ENCODE peak calls at places on chromosomes 5 and 9, in ten cellular contexts. Z is uterus, B is HepG2, D is GM23248, L is heart left ventricle, R is colonic mucosa, Q is pancreas, V is HL-60, I is transverse colon, K is dorsolateral prefrontal cortex. M is an unnamed sample.

GRCh38 chr9:122822056-122822455 is 6.3 kb downstream of the PDCL start:
- DNase-seq in Z (no peak), B (no peak), D (no peak), L (no peak), R (no peak), Q (no peak), V (no peak), I (no peak), K (no peak), M (no peak)

GRCh38 chr9:112751059-112751795 is 667 bp downstream of the SNX30 start:
- DNase-seq in Z (peak), B (peak), D (peak), L (peak), R (peak), Q (peak), V (peak), I (peak), K (peak), M (peak)

GRCh38 chr5:60248900-60249299 is 355.4 kb upstream of the PDE4D start:
- DNase-seq in Z (no peak), B (no peak), D (no peak), L (peak), R (no peak), Q (no peak), V (peak), I (no peak), K (no peak), M (no peak)

GRCh38 chr5:3825888-3826465 is 230.3 kb downstream of the IRX1 start:
- DNase-seq in Z (no peak), B (no peak), D (no peak), L (no peak), R (no peak), Q (no peak), V (no peak), I (no peak), K (no peak), M (no peak)

GRCh38 chr5:173746050-173746449 is 129.6 kb upstream of the BOD1 start:
- DNase-seq in Z (no peak), B (peak), D (peak), L (no peak), R (no peak), Q (no peak), V (no peak), I (no peak), K (no peak), M (no peak)

GRCh38 chr5:124706729-124707361 is 39.6 kb downstream of the ZNF608 start:
- DNase-seq in Z (peak), B (peak), D (peak), L (peak), R (peak), Q (no peak), V (no peak), I (peak), K (no peak), M (no peak)

GRCh38 chr9:101566904-101567724 is 27.7 kb downstream of the PPP3R2 start:
- DNase-seq in Z (no peak), B (peak), D (peak), L (no peak), R (peak), Q (no peak), V (peak), I (no peak), K (no peak), M (no peak)

GRCh38 chr9:121883281-121884056 is 209.6 kb downstream of the TTLL11 start:
- DNase-seq in Z (no peak), B (no peak), D (peak), L (no peak), R (no peak), Q (no peak), V (no peak), I (no peak), K (no peak), M (no peak)

GRCh38 chr5:73733219-73733618 is 107.2 kb downstream of the ARHGEF28 start:
- DNase-seq in Z (no peak), B (no peak), D (peak), L (no peak), R (no peak), Q (no peak), V (no peak), I (no peak), K (no peak), M (no peak)

GRCh38 chr5:96483878-96484277 is 50.8 kb upstream of the PCSK1 start:
- DNase-seq in Z (no peak), B (peak), D (peak), L (no peak), R (no peak), Q (no peak), V (no peak), I (no peak), K (no peak), M (no peak)

GRCh38 chr9:135724186-135724797 is 22.3 kb downstream of the KCNT1 start:
- DNase-seq in Z (no peak), B (no peak), D (no peak), L (no peak), R (no peak), Q (no peak), V (no peak), I (no peak), K (no peak), M (no peak)

GRCh38 chr5:89560724-89561123 is 677.7 kb upstream of the MEF2C start:
- DNase-seq in Z (no peak), B (no peak), D (no peak), L (no peak), R (no peak), Q (no peak), V (no peak), I (no peak), K (no peak), M (no peak)
- H3K27ac ChIP-seq in Z (no peak), B (no peak), D (no peak), L (no peak), R (no peak), Q (no peak), V (no peak), I (no peak), K (no peak), M (no peak)

DNA sequence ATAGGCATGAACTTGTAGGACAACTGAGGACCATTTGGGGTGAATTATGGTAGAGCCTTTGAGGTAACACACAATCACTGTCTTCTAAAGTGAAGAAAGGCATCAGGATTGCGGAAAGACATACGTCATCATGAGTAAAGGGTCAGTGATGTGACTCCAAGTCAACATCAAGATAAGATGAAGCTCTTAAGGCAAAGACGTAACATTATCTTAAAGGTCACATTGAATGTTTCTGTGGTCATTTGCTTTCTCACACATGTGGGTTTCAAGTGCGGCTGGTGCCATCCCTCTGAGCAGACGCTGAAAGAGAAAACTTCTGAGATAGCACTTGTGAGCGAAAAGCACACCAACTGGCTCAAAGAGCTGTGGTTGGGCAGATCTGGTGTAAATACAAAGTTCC is 63.3 kb upstream of the GRAMD2B start:
- DNase-seq in Z (no peak), B (no peak), D (no peak), L (no peak), R (no peak), Q (no peak), V (no peak), I (no peak), K (no peak), M (no peak)
- H3K27ac ChIP-seq in Z (no peak), B (no peak), D (no peak), L (no peak), R (no peak), Q (no peak), V (no peak), I (no peak), K (no peak), M (no peak)

GRCh38 chr5:129763651-129764050 is 15.8 kb downstream of the MINAR2 start:
- DNase-seq in Z (no peak), B (no peak), D (no peak), L (no peak), R (no peak), Q (no peak), V (no peak), I (no peak), K (no peak), M (no peak)

GRCh38 chr5:129770034-129770433 is 22.1 kb downstream of the MINAR2 start:
- DNase-seq in Z (no peak), B (no peak), D (no peak), L (no peak), R (no peak), Q (no peak), V (no peak), I (no peak), K (no peak), M (no peak)

GRCh38 chr5:129768715-129769114 is 20.8 kb downstream of the MINAR2 start:
- DNase-seq in Z (no peak), B (no peak), D (no peak), L (no peak), R (no peak), Q (no peak), V (no peak), I (no peak), K (no peak), M (no peak)

GRCh38 chr5:129767927-129768380 is 20.1 kb downstream of the MINAR2 start:
- DNase-seq in Z (peak), B (peak), D (peak), L (peak), R (peak), Q (no peak), V (peak), I (peak), K (no peak), M (no peak)

DNA sequence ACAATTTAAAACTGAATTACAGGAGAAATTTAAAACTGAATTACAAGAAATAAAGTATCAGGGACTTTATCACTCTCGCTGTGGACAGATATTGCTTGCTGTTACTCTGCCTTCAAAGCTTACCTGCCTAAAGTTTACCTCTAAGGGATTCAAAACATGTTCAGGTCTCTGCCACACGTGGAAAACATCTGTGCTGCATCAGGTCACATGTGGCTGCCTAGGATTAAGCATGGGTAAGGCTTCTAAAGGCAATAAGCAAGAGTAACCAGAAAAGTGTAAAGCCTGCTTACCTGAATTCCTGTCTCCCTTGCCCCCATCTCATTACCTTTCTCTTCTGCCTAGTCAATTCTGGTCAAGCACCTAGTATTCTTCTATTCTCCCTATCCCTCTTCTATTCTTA is 18.9 kb downstream of the MINAR2 start:
- DNase-seq in Z (no peak), B (no peak), D (no peak), L (no peak), R (no peak), Q (no peak), V (no peak), I (no peak), K (no peak), M (no peak)
- H3K27ac ChIP-seq in Z (no peak), B (no peak), D (no peak), L (no peak), R (no peak), Q (no peak), V (no peak), I (no peak), K (no peak), M (no peak)

GRCh38 chr5:64742411-64742810 is 26.1 kb downstream of the SREK1IP1 start:
- DNase-seq in Z (no peak), B (no peak), D (no peak), L (no peak), R (no peak), Q (no peak), V (no peak), I (no peak), K (no peak), M (no peak)

GRCh38 chr5:64742821-64743220 is 25.7 kb downstream of the SREK1IP1 start:
- DNase-seq in Z (no peak), B (no peak), D (peak), L (no peak), R (no peak), Q (no peak), V (no peak), I (no peak), K (no peak), M (no peak)

GRCh38 chr5:64749385-64749784 is 19.1 kb downstream of the SREK1IP1 start:
- DNase-seq in Z (no peak), B (no peak), D (no peak), L (no peak), R (no peak), Q (no peak), V (no peak), I (no peak), K (no peak), M (no peak)

GRCh38 chr5:64746446-64746845 is 22.0 kb downstream of the SREK1IP1 start:
- DNase-seq in Z (no peak), B (no peak), D (peak), L (no peak), R (no peak), Q (no peak), V (no peak), I (no peak), K (no peak), M (no peak)

DNA sequence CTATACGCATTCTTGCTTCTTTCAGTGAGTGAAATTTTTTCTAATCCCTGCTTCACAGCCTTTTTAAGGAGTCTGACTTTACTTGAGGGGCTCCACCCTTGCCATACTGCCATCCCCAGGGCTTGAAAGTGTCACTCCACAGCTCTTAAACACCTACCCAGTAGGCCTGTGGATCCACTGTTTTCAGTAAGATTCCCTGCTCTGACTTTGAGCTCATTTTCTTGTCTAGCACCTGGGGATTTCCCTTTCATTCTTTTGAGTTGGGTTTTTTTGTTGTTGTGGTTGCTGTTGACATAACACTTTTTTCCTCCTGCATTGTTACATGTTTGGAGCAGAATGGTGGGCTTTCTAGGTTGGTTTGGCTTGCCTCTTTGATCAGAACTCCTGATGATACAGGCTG is 23.6 kb downstream of the SREK1IP1 start:
- DNase-seq in Z (no peak), B (no peak), D (no peak), L (no peak), R (no peak), Q (no peak), V (no peak), I (no peak), K (no peak), M (no peak)
- H3K27ac ChIP-seq in Z (no peak), B (no peak), D (no peak), L (no peak), R (no peak), Q (no peak), V (no peak), I (no peak), K (no peak), M (no peak)

GRCh38 chr5:160751297-160751696 is 100.7 kb downstream of the ATP10B start:
- DNase-seq in Z (no peak), B (no peak), D (no peak), L (no peak), R (no peak), Q (no peak), V (no peak), I (no peak), K (no peak), M (no peak)
- H3K27ac ChIP-seq in Z (no peak), B (no peak), D (no peak), L (no peak), R (no peak), Q (no peak), V (no peak), I (no peak), K (peak), M (no peak)

GRCh38 chr5:180423598-180423997 is 70.5 kb upstream of the GFPT2 start:
- DNase-seq in Z (no peak), B (no peak), D (no peak), L (no peak), R (no peak), Q (no peak), V (no peak), I (no peak), K (no peak), M (no peak)

GRCh38 chr5:180421672-180422071 is 68.5 kb upstream of the GFPT2 start:
- DNase-seq in Z (no peak), B (no peak), D (no peak), L (no peak), R (no peak), Q (no peak), V (no peak), I (no peak), K (no peak), M (no peak)

GRCh38 chr5:180424094-180424493 is 70.1 kb upstream of the CNOT6 start:
- DNase-seq in Z (no peak), B (no peak), D (peak), L (no peak), R (no peak), Q (no peak), V (no peak), I (no peak), K (no peak), M (no peak)

GRCh38 chr5:180423133-180423532 is 70.0 kb upstream of the GFPT2 start:
- DNase-seq in Z (no peak), B (no peak), D (no peak), L (no peak), R (no peak), Q (no peak), V (no peak), I (no peak), K (no peak), M (no peak)
- H3K27ac ChIP-seq in Z (no peak), B (no peak), D (no peak), L (no peak), R (no peak), Q (no peak), V (no peak), I (no peak), K (no peak), M (no peak)

GRCh38 chr5:131377785-131378325 is 114.0 kb downstream of the CDC42SE2 start:
- DNase-seq in Z (no peak), B (no peak), D (no peak), L (no peak), R (no peak), Q (no peak), V (no peak), I (no peak), K (no peak), M (no peak)

GRCh38 chr5:131379071-131379538 is 115.3 kb downstream of the CDC42SE2 start:
- DNase-seq in Z (no peak), B (peak), D (no peak), L (no peak), R (no peak), Q (no peak), V (no peak), I (no peak), K (no peak), M (no peak)

GRCh38 chr5:131381011-131381410 is 117.2 kb downstream of the CDC42SE2 start:
- DNase-seq in Z (no peak), B (no peak), D (no peak), L (no peak), R (no peak), Q (no peak), V (no peak), I (no peak), K (no peak), M (no peak)

GRCh38 chr5:131381792-131382191 is 117.9 kb downstream of the CDC42SE2 start:
- DNase-seq in Z (no peak), B (no peak), D (no peak), L (no peak), R (no peak), Q (no peak), V (no peak), I (peak), K (no peak), M (no peak)

GRCh38 chr5:131379723-131380122 is 115.9 kb downstream of the CDC42SE2 start:
- DNase-seq in Z (no peak), B (peak), D (no peak), L (no peak), R (no peak), Q (no peak), V (peak), I (no peak), K (no peak), M (no peak)
- H3K27ac ChIP-seq in Z (peak), B (peak), D (no peak), L (peak), R (peak), Q (peak), V (peak), I (peak), K (peak), M (peak)

GRCh38 chr5:107576155-107576554 is 94.6 kb downstream of the EFNA5 start:
- DNase-seq in Z (no peak), B (no peak), D (no peak), L (no peak), R (no peak), Q (no peak), V (no peak), I (no peak), K (no peak), M (no peak)

GRCh38 chr5:107567901-107568671 is 102.7 kb downstream of the EFNA5 start:
- DNase-seq in Z (no peak), B (no peak), D (no peak), L (no peak), R (no peak), Q (no peak), V (no peak), I (no peak), K (no peak), M (no peak)

GRCh38 chr5:107570805-107571531 is 99.8 kb downstream of the EFNA5 start:
- DNase-seq in Z (no peak), B (peak), D (no peak), L (peak), R (peak), Q (no peak), V (no peak), I (peak), K (no peak), M (no peak)

GRCh38 chr5:107572800-107573368 is 97.9 kb downstream of the EFNA5 start:
- DNase-seq in Z (no peak), B (no peak), D (no peak), L (no peak), R (no peak), Q (no peak), V (no peak), I (no peak), K (no peak), M (no peak)

DNA sequence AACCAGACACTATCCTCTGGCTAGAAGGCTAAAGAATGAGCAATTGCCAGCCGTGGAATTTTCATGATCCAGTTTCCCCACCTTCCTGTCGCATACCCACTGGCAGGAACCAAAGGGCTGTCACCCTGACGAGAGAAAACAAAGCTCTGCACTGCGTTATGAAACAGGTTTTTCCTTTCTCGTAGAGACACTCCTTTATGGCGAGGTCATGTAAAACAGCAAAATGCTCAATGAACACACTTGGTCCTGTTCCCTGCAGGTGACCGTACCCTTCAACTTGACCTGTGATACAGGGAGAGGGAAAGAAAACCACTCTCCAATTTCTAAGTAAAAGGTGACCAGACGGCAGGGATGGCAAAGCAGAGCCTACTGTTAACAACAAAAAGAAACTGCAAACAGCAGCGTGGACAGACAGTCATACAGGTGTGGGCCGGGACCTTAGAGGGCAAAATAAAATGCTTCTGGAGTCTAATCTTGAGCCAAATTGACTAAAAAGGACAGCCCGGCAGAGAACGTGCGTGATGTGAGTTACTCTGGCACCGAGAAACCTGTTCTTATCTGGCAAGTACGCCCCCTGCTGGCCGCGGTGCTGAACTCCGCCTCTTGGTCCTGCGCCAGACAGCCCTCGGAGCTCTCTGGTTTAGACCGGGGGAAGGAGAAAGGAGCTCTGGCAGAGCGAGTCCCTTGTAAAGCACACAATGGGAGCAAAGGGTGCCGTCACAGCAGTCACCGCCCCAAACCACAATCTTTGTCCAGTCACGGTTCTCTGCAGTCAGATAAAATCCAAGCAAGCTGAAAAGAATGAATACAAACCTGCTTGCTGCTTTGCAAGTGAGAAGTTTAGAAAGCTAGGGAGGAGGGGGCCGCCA is 98.9 kb downstream of the EFNA5 start:
- DNase-seq in Z (peak), B (peak), D (peak), L (peak), R (peak), Q (peak), V (peak), I (peak), K (peak), M (peak)
- H3K27ac ChIP-seq in Z (peak), B (no peak), D (no peak), L (peak), R (peak), Q (peak), V (no peak), I (peak), K (peak), M (peak)

GRCh38 chr9:133141833-133142594 is 21.0 kb upstream of the RALGDS start:
- DNase-seq in Z (peak), B (no peak), D (no peak), L (no peak), R (no peak), Q (peak), V (no peak), I (peak), K (no peak), M (no peak)
- H3K27ac ChIP-seq in Z (no peak), B (no peak), D (no peak), L (peak), R (peak), Q (no peak), V (no peak), I (peak), K (peak), M (peak)

GRCh38 chr9:125884196-125884595 is 137.0 kb downstream of the PBX3 start:
- DNase-seq in Z (no peak), B (no peak), D (no peak), L (no peak), R (no peak), Q (no peak), V (no peak), I (no peak), K (no peak), M (no peak)
- H3K27ac ChIP-seq in Z (no peak), B (no peak), D (no peak), L (no peak), R (no peak), Q (no peak), V (no peak), I (no peak), K (no peak), M (no peak)